ENCODE peak calls at places on chromosomes 5 and 9, in ten cellular contexts. D is CD8-positive, alpha-beta T cell; L is spleen; R is effector memory CD4-positive, alpha-beta T cell; P is cardiac muscle cell; V is colonic mucosa; O is A673; B is pancreas; E is left ventricle myocardium inferior; J is HCT116. X is an unnamed sample.

GRCh38 chr5:6962256-6962655 is 249.0 kb downstream of the TENT4A start:
- DNase-seq in V (no peak), O (no peak), R (no peak), B (no peak), P (no peak), L (no peak), E (no peak), J (no peak), D (no peak), X (no peak)

GRCh38 chr5:14277407-14278320 is 134.5 kb downstream of the TRIO start:
- DNase-seq in R (no peak), B (no peak), J (no peak), E (no peak), O (no peak), D (no peak), P (no peak), V (no peak), L (no peak), X (no peak)

GRCh38 chr5:173468821-173469251 is 140.6 kb upstream of the STC2 start:
- DNase-seq in O (no peak), P (no peak), V (no peak), R (no peak), E (no peak), L (no peak), B (no peak), D (no peak), J (no peak), X (no peak)

GRCh38 chr5:137086289-137086838 is 412.8 kb downstream of the SPOCK1 start:
- DNase-seq in B (no peak), P (no peak), E (no peak), L (no peak), V (no peak), J (no peak), O (no peak), D (no peak), R (no peak), X (no peak)

GRCh38 chr9:12516573-12516972 is 176.6 kb upstream of the TYRP1 start:
- DNase-seq in D (no peak), O (no peak), J (no peak), V (no peak), E (no peak), R (no peak), L (no peak), P (no peak), B (no peak), X (no peak)

GRCh38 chr9:82991684-82992083 is 71.3 kb downstream of the RASEF start:
- DNase-seq in B (no peak), P (no peak), R (no peak), J (no peak), L (no peak), V (no peak), E (no peak), O (no peak), D (no peak), X (no peak)

GRCh38 chr5:98705841-98706240 is 67.6 kb upstream of the RGMB start:
- DNase-seq in O (no peak), E (no peak), L (no peak), P (no peak), V (no peak), D (no peak), R (no peak), B (no peak), J (no peak), X (no peak)

GRCh38 chr5:81209386-81209785 is 23.7 kb upstream of the CKMT2 start:
- DNase-seq in V (no peak), J (no peak), P (no peak), L (no peak), D (no peak), O (no peak), R (no peak), B (no peak), E (no peak), X (no peak)

GRCh38 chr9:79152306-79152705 is 419.5 kb upstream of the TLE4 start:
- DNase-seq in P (no peak), R (no peak), V (no peak), D (no peak), E (no peak), L (no peak), O (no peak), J (no peak), B (no peak), X (no peak)

GRCh38 chr9:86516564-86516963 is 162.4 kb upstream of the TUT7 start:
- DNase-seq in J (no peak), V (no peak), O (no peak), B (peak; percentile 64), D (no peak), E (no peak), R (no peak), P (no peak), L (no peak), X (no peak)

GRCh38 chr9:69171049-69171448 is 3.0 kb upstream of the TJP2 start:
- DNase-seq in L (no peak), B (no peak), R (no peak), E (no peak), J (no peak), O (no peak), P (peak; percentile 80), D (no peak), V (no peak), X (no peak)

GRCh38 chr5:58759745-58760144 is 176.9 kb downstream of the RAB3C start:
- DNase-seq in D (no peak), L (no peak), R (no peak), E (no peak), J (no peak), O (no peak), B (no peak), V (no peak), P (peak; percentile 49), X (no peak)

GRCh38 chr9:111744363-111744762 is 50.4 kb downstream of the SHOC1 start:
- DNase-seq in R (no peak), O (no peak), D (no peak), V (no peak), P (no peak), L (no peak), J (no peak), B (no peak), E (no peak), X (no peak)

GRCh38 chr5:145056805-145057204 is 778.3 kb downstream of the PRELID2 start:
- DNase-seq in L (no peak), J (no peak), D (no peak), B (no peak), V (no peak), P (no peak), O (peak; percentile 3), E (no peak), R (no peak), X (no peak)

GRCh38 chr5:87229780-87230179 is 37.9 kb upstream of the RASA1 start:
- DNase-seq in L (no peak), E (no peak), D (no peak), V (no peak), P (no peak), J (no peak), R (no peak), O (no peak), B (no peak), X (no peak)

GRCh38 chr9:121545875-121546423 is 46.3 kb upstream of the GGTA1 start:
- DNase-seq in J (peak; percentile 93), L (peak; percentile 95), V (peak; percentile 96), B (peak; percentile 99), R (no peak), D (peak; percentile 57), P (peak; percentile 98), O (peak; percentile 90), E (peak; percentile 97), X (peak; percentile 98)
- H3K4me3 ChIP-seq in J (peak overlapping the region; percentile 44), L (peak overlapping the region; percentile 24), V (no peak overlapping the region), B (peak overlapping the region; percentile 29), R (no peak overlapping the region), D (no peak overlapping the region), P (no peak overlapping the region), O (no peak overlapping the region), E (peak overlapping the region; percentile 48), X (peak overlapping the region; percentile 44)

DNA sequence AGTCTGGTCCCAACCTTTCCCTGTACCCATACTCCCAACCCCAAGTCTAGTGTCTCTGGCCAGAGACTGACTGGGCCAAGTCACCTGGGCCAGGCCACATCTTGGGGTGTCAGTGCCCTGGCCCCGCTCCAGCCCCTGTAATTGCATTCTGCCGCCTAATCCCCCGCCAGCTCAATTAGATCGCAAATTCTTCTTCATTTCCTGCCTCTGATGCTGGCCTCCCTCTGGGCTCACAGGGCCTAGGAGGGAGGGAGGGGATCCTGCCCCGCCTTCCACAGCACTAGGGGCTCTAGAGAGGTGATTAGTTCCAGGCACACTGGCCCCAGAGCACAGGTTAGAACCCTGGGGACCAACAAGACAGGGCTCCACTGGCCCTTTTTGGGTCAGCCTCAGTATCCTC is 5.5 kb downstream of the CXXC5 start:
- DNase-seq in P (no peak), D (no peak), E (no peak), O (peak; percentile 77), L (no peak), B (peak; percentile 58), J (no peak), R (no peak), V (no peak), X (no peak)
- H3K4me1 ChIP-seq in P (peaks cover 60% of the 10 kb centered on the region), D (peaks cover 59% of the 10 kb centered on the region), E (peaks cover 100% of the 10 kb centered on the region), O (peaks cover 72% of the 10 kb centered on the region), L (peaks cover 97% of the 10 kb centered on the region), B (peaks cover 69% of the 10 kb centered on the region), J (peaks cover 80% of the 10 kb centered on the region), R (peaks cover 23% of the 10 kb centered on the region), V (peaks cover 23% of the 10 kb centered on the region), X (peaks cover 48% of the 10 kb centered on the region)

GRCh38 chr5:128350705-128351104 is 187.3 kb downstream of the FBN2 start:
- DNase-seq in V (no peak), R (no peak), O (no peak), D (no peak), B (no peak), P (no peak), J (no peak), L (no peak), E (no peak), X (no peak)
- H3K36me3 ChIP-seq in V (no peaks in the 10 kb centered on the region), R (no peaks in the 10 kb centered on the region), O (no peaks in the 10 kb centered on the region), D (no peaks in the 10 kb centered on the region), B (no peaks in the 10 kb centered on the region), P (peaks cover 98% of the 10 kb centered on the region), J (no peaks in the 10 kb centered on the region), L (no peaks in the 10 kb centered on the region), E (no peaks in the 10 kb centered on the region), X (no peaks in the 10 kb centered on the region)

GRCh38 chr5:31271567-31271966 is 78.1 kb downstream of the CDH6 start:
- DNase-seq in E (no peak), P (no peak), B (no peak), J (no peak), V (no peak), D (no peak), L (no peak), R (no peak), O (no peak), X (no peak)

GRCh38 chr5:31273631-31274378 is 80.3 kb downstream of the CDH6 start:
- DNase-seq in P (no peak), B (no peak), E (no peak), V (no peak), D (no peak), L (no peak), R (no peak), J (no peak), O (no peak), X (no peak)

GRCh38 chr5:31269259-31269658 is 75.8 kb downstream of the CDH6 start:
- DNase-seq in R (no peak), O (no peak), J (no peak), P (no peak), V (no peak), D (no peak), E (no peak), L (no peak), B (no peak), X (no peak)

GRCh38 chr5:31270396-31270795 is 76.9 kb downstream of the CDH6 start:
- DNase-seq in J (no peak), E (no peak), B (no peak), O (peak; percentile 61), P (peak; percentile 24), R (no peak), L (no peak), V (no peak), D (no peak), X (no peak)

GRCh38 chr5:31273161-31273560 is 79.7 kb downstream of the CDH6 start:
- DNase-seq in L (no peak), V (no peak), D (no peak), J (no peak), E (no peak), O (no peak), B (no peak), R (no peak), P (no peak), X (no peak)
- H3K4me3 ChIP-seq in L (peak overlapping the region; percentile 48), V (no peak overlapping the region), D (no peak overlapping the region), J (no peak overlapping the region), E (peak overlapping the region; percentile 48), O (no peak overlapping the region), B (no peak overlapping the region), R (no peak overlapping the region), P (no peak overlapping the region), X (no peak overlapping the region)